ENCODE peak calls at places on chromosomes 5 and 9, in five cellular contexts. W is neuronal stem cell; M is GM06990; A is hippocampal formation; U is activated T-helper 1 cell treated with anti-CD3 and anti-CD28 coated beads, Interleukin-12 subunit alpha, Interleukin-12 subunit beta, Interleukin-2, Interleukin-4 antibody, amounts not matched to agents 30 ng/mL and 10 ng/mL and 1 ng/mL, durations not matched to agents 14 hours and 24 hours and 36 hours. Q is an unnamed sample.
A peak's percentile ranks its signal among the peaks of the same experiment; 100 is the strongest.

GRCh38 chr5:74232281-74232680 is 408.2 kb downstream of the ENC1 start:
- DNase-seq in W (no peak), U (no peak), M (no peak), A (no peak), Q (no peak)

GRCh38 chr5:123285122-123286011 is 137.8 kb downstream of the CEP120 start:
- DNase-seq in U (no peak), M (no peak), W (peak; percentile 33), A (no peak), Q (no peak)

GRCh38 chr9:82325907-82326306 is 337.3 kb downstream of the SPATA31D1 start:
- DNase-seq in W (no peak), U (no peak), A (no peak), M (no peak), Q (no peak)

GRCh38 chr9:95830768-95831167 is 44.7 kb upstream of the ERCC6L2 start:
- DNase-seq in U (no peak), M (no peak), W (no peak), A (no peak), Q (no peak)

GRCh38 chr5:90866333-90866732 is 307.7 kb downstream of the ADGRV1 start:
- DNase-seq in M (peak; percentile 1), W (no peak), A (peak; percentile 68), U (no peak), Q (no peak)

GRCh38 chr9:33130961-33131360 is 36.2 kb downstream of the B4GALT1 start:
- DNase-seq in W (no peak), U (no peak), M (no peak), A (no peak), Q (no peak)

GRCh38 chr5:111187079-111187478 is 37.1 kb upstream of the CAMK4 start:
- DNase-seq in M (no peak), W (no peak), U (no peak), A (no peak), Q (no peak)

GRCh38 chr5:181149806-181150733 is 2.7 kb downstream of the OR2V2 start:
- DNase-seq in U (no peak), A (no peak), W (no peak), M (no peak), Q (no peak)

GRCh38 chr5:106094128-106094726 is 1576.5 kb downstream of the EFNA5 start:
- DNase-seq in A (no peak), W (no peak), U (no peak), M (no peak), Q (peak; percentile 3)

GRCh38 chr5:142512680-142513042 is 173.2 kb downstream of the FGF1 start:
- DNase-seq in U (no peak), M (no peak), W (no peak), A (no peak), Q (no peak)

GRCh38 chr9:128118971-128119665 is 8.4 kb downstream of the PTGES2 start:
- DNase-seq in W (no peak), U (no peak), A (no peak), M (no peak), Q (no peak)

GRCh38 chr5:59483971-59484472 is 409.5 kb downstream of the PDE4D start:
- DNase-seq in U (no peak), A (no peak), M (no peak), W (no peak), Q (no peak)

GRCh38 chr5:132365213-132365612 is 4.3 kb upstream of the SLC22A5 start:
- DNase-seq in A (no peak), W (no peak), U (no peak), M (no peak), Q (no peak)

GRCh38 chr5:76180817-76181805 is 97.9 kb downstream of the SV2C start:
- DNase-seq in U (peak; percentile 16), M (peak; percentile 66), A (no peak), W (no peak), Q (peak; percentile 62)

GRCh38 chr5:72256536-72256935 is 63.5 kb downstream of the MRPS27 start:
- DNase-seq in W (no peak), U (no peak), M (no peak), A (no peak), Q (no peak)

GRCh38 chr9:25481377-25481776 is 196.9 kb downstream of the TUSC1 start:
- DNase-seq in U (no peak), A (no peak), W (no peak), M (no peak), Q (no peak)

GRCh38 chr5:128287740-128288139 is 204.2 kb downstream of the SLC12A2 start:
- DNase-seq in W (no peak), M (no peak), U (no peak), A (no peak), Q (no peak)

GRCh38 chr5:74174366-74174765 is 466.2 kb downstream of the ENC1 start:
- DNase-seq in U (no peak), W (no peak), A (no peak), M (no peak), Q (no peak)

GRCh38 chr5:38598994-38599611 is 42.7 kb upstream of the LIFR start:
- DNase-seq in A (no peak), U (no peak), W (no peak), M (no peak), Q (no peak)

GRCh38 chr9:108297025-108297424 is 558.8 kb downstream of the ACTL7B start:
- DNase-seq in W (no peak), M (no peak), A (no peak), U (no peak), Q (no peak)

GRCh38 chr9:100670719-100671118 is 92.8 kb downstream of the CAVIN4 start:
- DNase-seq in U (no peak), M (no peak), A (no peak), W (no peak), Q (no peak)